ENCODE peak calls at places on chromosomes 6 and 20, in six cellular contexts. Q, J, U, H, X and I are unnamed samples.

GRCh38 chr6:162612613-162613012 is 115.0 kb downstream of the PRKN start:
- DNase-seq in U (no peak), J (no peak), Q (no peak), X (no peak), H (no peak), I (no peak)

GRCh38 chr6:139369568-139370046 is 4.8 kb downstream of the CITED2 start:
- DNase-seq in X (peak), J (no peak), U (peak), Q (peak), H (no peak), I (no peak)

GRCh38 chr6:167113047-167113446 is 9.8 kb upstream of the CCR6 start:
- DNase-seq in H (no peak), X (no peak), Q (no peak), J (no peak), U (no peak), I (no peak)

GRCh38 chr20:34495928-34496327 is 20.3 kb upstream of the DYNLRB1 start:
- DNase-seq in J (no peak), X (no peak), Q (no peak), U (no peak), H (no peak), I (no peak)

GRCh38 chr6:90468080-90468479 is 118.8 kb downstream of the MAP3K7 start:
- DNase-seq in X (no peak), H (no peak), J (no peak), Q (peak), U (no peak), I (no peak)

GRCh38 chr6:35435075-35435837 is 16.9 kb upstream of the FANCE start:
- DNase-seq in U (no peak), J (peak), H (no peak), Q (no peak), X (no peak), I (no peak)

GRCh38 chr6:33655155-33655554 is 34.0 kb downstream of the ITPR3 start:
- DNase-seq in H (no peak), J (no peak), X (peak), Q (no peak), U (no peak), I (no peak)

GRCh38 chr6:3285732-3286131 is 27.0 kb downstream of the PSMG4 start:
- DNase-seq in J (no peak), H (no peak), Q (no peak), X (no peak), U (no peak), I (no peak)

GRCh38 chr6:123332070-123332469 is 304.7 kb downstream of the TRDN start:
- DNase-seq in Q (no peak), H (no peak), U (no peak), X (no peak), J (no peak), I (no peak)

GRCh38 chr6:56101141-56101553 is 146.2 kb downstream of the COL21A1 start:
- DNase-seq in U (no peak), H (no peak), J (no peak), X (peak), Q (peak), I (no peak)

GRCh38 chr6:105015482-105015881 is 58.6 kb downstream of the LIN28B start:
- DNase-seq in Q (peak), X (peak), J (no peak), U (no peak), H (no peak), I (no peak)

GRCh38 chr6:155154158-155154830 is 109.5 kb upstream of the CLDN20 start:
- DNase-seq in Q (peak), U (no peak), X (peak), J (no peak), H (peak), I (no peak)

GRCh38 chr6:109050012-109050411 is 44.6 kb downstream of the SESN1 start:
- DNase-seq in H (no peak), U (no peak), Q (no peak), J (no peak), X (no peak), I (no peak)

GRCh38 chr6:128711149-128711548 is 171.8 kb upstream of the LAMA2 start:
- DNase-seq in J (no peak), X (no peak), U (no peak), Q (no peak), H (no peak), I (no peak)

GRCh38 chr6:3799731-3800130 is 48.2 kb upstream of the PXDC1 start:
- DNase-seq in U (no peak), X (no peak), J (no peak), Q (no peak), H (no peak), I (no peak)

GRCh38 chr20:56520180-56520579 is 4.4 kb upstream of the FAM209A start:
- DNase-seq in U (no peak), J (no peak), H (peak), X (no peak), Q (no peak), I (no peak)

GRCh38 chr6:108945686-108946158 is 97.5 kb downstream of the ARMC2 start:
- DNase-seq in J (peak), H (peak), U (no peak), Q (peak), X (peak), I (no peak)

GRCh38 chr6:16623029-16623653 is 138.1 kb downstream of the ATXN1 start:
- DNase-seq in J (no peak), X (peak), Q (peak), H (no peak), U (no peak), I (no peak)

GRCh38 chr20:37455659-37456058 is 65.4 kb upstream of the NNAT start:
- DNase-seq in H (no peak), U (no peak), Q (no peak), X (no peak), J (no peak), I (no peak)

GRCh38 chr20:40584128-40584819 is 104.8 kb downstream of the MAFB start:
- DNase-seq in X (no peak), H (no peak), J (no peak), Q (no peak), U (no peak), I (no peak)

GRCh38 chr6:80767808-80768207 is 661.3 kb downstream of the BCKDHB start:
- DNase-seq in Q (peak), X (peak), U (no peak), H (peak), J (no peak), I (no peak)

GRCh38 chr6:116793224-116793623 is 27.7 kb upstream of the FAM162B start:
- DNase-seq in J (no peak), H (no peak), X (no peak), Q (no peak), U (no peak), I (no peak)

GRCh38 chr6:95515975-95516374 is 61.4 kb upstream of the MANEA start:
- DNase-seq in X (no peak), U (no peak), J (no peak), Q (no peak), H (no peak), I (no peak)

GRCh38 chr6:13378669-13379590 is 50.6 kb upstream of the TBC1D7 start:
- DNase-seq in J (peak), U (peak), X (no peak), H (no peak), Q (no peak), I (no peak)

GRCh38 chr6:117771403-117771802 is 96.1 kb downstream of the NUS1 start:
- DNase-seq in Q (no peak), X (no peak), J (no peak), U (peak), H (no peak), I (no peak)

GRCh38 chr6:111576302-111576701 is 29.4 kb downstream of the TRAF3IP2 start:
- DNase-seq in Q (no peak), H (no peak), X (no peak), U (no peak), J (no peak), I (no peak)

GRCh38 chr6:53441035-53441493 is 92.3 kb upstream of the ELOVL5 start:
- DNase-seq in J (no peak), U (no peak), X (peak), H (no peak), Q (no peak), I (no peak)

GRCh38 chr6:71414486-71414885 is 125.9 kb downstream of the OGFRL1 start:
- DNase-seq in U (no peak), H (no peak), Q (no peak), J (no peak), X (no peak), I (no peak)

GRCh38 chr6:19812512-19813119 is 24.6 kb upstream of the ID4 start:
- DNase-seq in Q (peak), U (peak), H (no peak), X (peak), J (no peak), I (no peak)

GRCh38 chr20:61873651-61874420 is 191.8 kb downstream of the TAF4 start:
- DNase-seq in Q (no peak), U (no peak), H (no peak), X (no peak), J (no peak), I (no peak)

GRCh38 chr6:41288025-41288777 is 1.7 kb upstream of the TREM1 start:
- DNase-seq in H (no peak), U (peak), X (no peak), J (no peak), Q (no peak), I (no peak)

GRCh38 chr6:149097794-149098193 is 219.7 kb upstream of the TAB2 start:
- DNase-seq in H (no peak), Q (no peak), J (no peak), U (no peak), X (no peak), I (no peak)

GRCh38 chr6:139017227-139017626 is 11.3 kb upstream of the ABRACL start:
- DNase-seq in X (no peak), H (no peak), J (no peak), Q (peak), U (no peak), I (no peak)

GRCh38 chr6:153976921-153977693 is 61.9 kb upstream of the OPRM1 start:
- DNase-seq in H (no peak), J (no peak), Q (peak), U (no peak), X (no peak), I (no peak)

GRCh38 chr6:4583026-4583425 is 193.2 kb upstream of the CDYL start:
- DNase-seq in J (no peak), U (no peak), H (peak), Q (no peak), X (peak), I (no peak)

GRCh38 chr6:140669321-140669720 is 1294.9 kb upstream of the CITED2 start:
- DNase-seq in H (no peak), Q (peak), J (no peak), U (no peak), X (peak), I (no peak)

GRCh38 chr20:62266340-62266739 is 28.0 kb downstream of the OSBPL2 start:
- DNase-seq in H (no peak), X (no peak), Q (no peak), J (no peak), U (no peak), I (peak)

GRCh38 chr20:2729251-2729713 is 36.7 kb downstream of the EBF4 start:
- DNase-seq in H (no peak), J (no peak), X (peak), Q (no peak), U (no peak), I (peak)

GRCh38 chr6:114346451-114346850 is 3.6 kb upstream of the HS3ST5 start:
- DNase-seq in X (no peak), Q (no peak), U (no peak), H (no peak), J (no peak), I (no peak)

GRCh38 chr20:52975024-52975732 is 3.0 kb downstream of the TSHZ2 start:
- DNase-seq in Q (no peak), J (peak), X (peak), U (no peak), H (no peak), I (no peak)
- H3K4me3 ChIP-seq in Q (no peak), J (peak), X (peak), U (no peak), H (no peak), I (no peak)

DNA sequence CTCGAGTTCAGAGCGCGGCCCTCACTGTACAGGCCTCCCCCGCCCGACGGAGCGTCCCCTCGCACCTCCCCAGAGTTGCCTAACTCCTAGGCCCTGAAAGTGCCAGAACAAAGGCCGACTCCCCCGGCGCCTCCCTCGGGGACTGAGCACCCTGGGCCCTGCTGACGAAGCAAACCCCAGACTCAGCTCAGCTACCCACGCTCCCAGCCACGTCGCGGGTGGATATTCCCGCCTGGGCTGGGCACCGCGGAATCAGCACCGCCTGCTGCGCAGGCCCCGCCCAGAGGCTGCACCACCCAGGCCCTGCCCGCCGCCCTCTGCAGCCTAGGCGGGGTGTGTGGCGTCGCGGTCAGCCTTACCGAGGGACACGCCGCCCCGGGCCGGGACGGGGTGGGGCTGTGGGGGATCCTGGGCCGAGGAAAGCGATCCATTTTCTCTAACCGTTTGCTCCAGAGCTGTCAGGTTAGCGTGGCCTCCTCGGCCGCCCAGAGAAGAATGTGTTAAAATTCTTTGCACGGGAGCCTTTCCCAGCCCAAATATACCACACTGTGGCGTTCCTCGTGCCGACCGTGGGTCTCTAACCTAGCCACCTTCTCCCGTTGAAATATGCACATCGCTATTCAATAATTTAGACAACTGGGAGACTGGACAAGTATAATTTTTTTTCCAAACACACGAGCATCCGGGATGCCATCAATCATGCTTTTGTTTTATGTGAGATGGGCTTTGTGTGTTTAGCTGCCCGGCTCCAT is 31.4 kb downstream of the TFAP2A start:
- DNase-seq in U (peak), Q (no peak), J (no peak), X (no peak), H (no peak), I (no peak)
- H3K4me3 ChIP-seq in U (peak), Q (no peak), J (peak), X (no peak), H (no peak), I (no peak)

GRCh38 chr6:26438000-26438399 is 2.3 kb upstream of the BTN3A3 start:
- DNase-seq in Q (no peak), U (no peak), J (no peak), H (no peak), X (no peak), I (no peak)

GRCh38 chr6:26439552-26440125 is 665 bp upstream of the BTN3A3 start:
- DNase-seq in U (no peak), X (no peak), Q (no peak), J (no peak), H (no peak), I (no peak)

GRCh38 chr6:26440977-26441358 is 664 bp downstream of the BTN3A3 start:
- DNase-seq in U (no peak), J (no peak), Q (no peak), X (no peak), H (no peak), I (no peak)

GRCh38 chr6:26439151-26439550 is 1.2 kb upstream of the BTN3A3 start:
- DNase-seq in H (no peak), J (no peak), X (no peak), Q (no peak), U (no peak), I (no peak)

GRCh38 chr6:26441977-26442376 is 1.7 kb downstream of the BTN3A3 start:
- DNase-seq in X (no peak), J (no peak), Q (no peak), U (no peak), H (no peak), I (no peak)
- H3K4me3 ChIP-seq in X (peak), J (peak), Q (no peak), U (no peak), H (no peak), I (no peak)

GRCh38 chr20:47500554-47500953 is 1.1 kb upstream of the NCOA3 start:
- DNase-seq in X (no peak), H (no peak), U (no peak), J (no peak), Q (no peak), I (no peak)
- H3K4me3 ChIP-seq in X (no peak), H (no peak), U (peak), J (no peak), Q (no peak), I (no peak)

GRCh38 chr6:42911171-42912021 is 4.5 kb upstream of the PTCRA start:
- DNase-seq in J (no peak), H (no peak), Q (no peak), U (no peak), X (no peak), I (peak)
- H3K4me3 ChIP-seq in J (peak), H (no peak), Q (peak), U (no peak), X (no peak), I (peak)

GRCh38 chr20:51542894-51543788 is 622 bp upstream of the NFATC2 start:
- DNase-seq in H (no peak), U (no peak), Q (no peak), X (no peak), J (no peak), I (no peak)
- H3K4me3 ChIP-seq in H (no peak), U (peak), Q (peak), X (no peak), J (peak), I (peak)

GRCh38 chr6:83707829-83708545 is 914 bp downstream of the SNAP91 start:
- DNase-seq in U (no peak), Q (no peak), H (no peak), J (no peak), X (no peak), I (no peak)
- H3K4me3 ChIP-seq in U (peak), Q (peak), H (peak), J (peak), X (peak), I (no peak)

GRCh38 chr6:169881398-169881797 is 130.0 kb downstream of the ERMARD start:
- DNase-seq in X (no peak), J (no peak), U (no peak), H (peak), Q (no peak), I (no peak)
- H3K4me3 ChIP-seq in X (no peak), J (no peak), U (no peak), H (no peak), Q (no peak), I (no peak)